ENCODE peak calls at places on chromosomes 3 and 15, in seven cellular contexts. One of them, this sample, is unnamed.
A peak's percentile ranks its signal among the peaks of the same experiment; 100 is the strongest.

GRCh38 chr3:73419179-73419803 is 205.4 kb downstream of the PDZRN3 start:
- DNase-seq in lower leg skin: no peak
- DNase-seq in brain microvascular endothelial cell: no peak
- DNase-seq in uterus: no peak
- DNase-seq in WTC11: peak; percentile 20
- DNase-seq in nephron progenitor cell: no peak
- DNase-seq in glutamatergic neuron: no peak
- DNase-seq in this sample: no peak

GRCh38 chr3:174330303-174330702 is 528.8 kb upstream of the NAALADL2 start:
- DNase-seq in lower leg skin: no peak
- DNase-seq in brain microvascular endothelial cell: peak; percentile 86
- DNase-seq in uterus: no peak
- DNase-seq in WTC11: no peak
- DNase-seq in nephron progenitor cell: no peak
- DNase-seq in glutamatergic neuron: no peak
- DNase-seq in this sample: no peak

GRCh38 chr3:1037631-1038030 is 55.2 kb upstream of the CNTN6 start:
- DNase-seq in lower leg skin: no peak
- DNase-seq in brain microvascular endothelial cell: peak; percentile 1
- DNase-seq in uterus: no peak
- DNase-seq in WTC11: no peak
- DNase-seq in nephron progenitor cell: no peak
- DNase-seq in glutamatergic neuron: no peak
- DNase-seq in this sample: no peak

GRCh38 chr3:126031981-126032471 is 51.9 kb downstream of the SLC41A3 start:
- DNase-seq in lower leg skin: peak; percentile 63
- DNase-seq in brain microvascular endothelial cell: no peak
- DNase-seq in uterus: peak; percentile 11
- DNase-seq in WTC11: no peak
- DNase-seq in nephron progenitor cell: no peak
- DNase-seq in glutamatergic neuron: no peak
- DNase-seq in this sample: no peak

GRCh38 chr15:38818156-38818745 is 253.6 kb upstream of the RASGRP1 start:
- DNase-seq in lower leg skin: no peak
- DNase-seq in brain microvascular endothelial cell: no peak
- DNase-seq in uterus: no peak
- DNase-seq in WTC11: no peak
- DNase-seq in nephron progenitor cell: no peak
- DNase-seq in glutamatergic neuron: no peak
- DNase-seq in this sample: no peak

GRCh38 chr3:150545419-150546225 is 674 bp downstream of the SERP1 start:
- DNase-seq in lower leg skin: peak; percentile 91
- DNase-seq in brain microvascular endothelial cell: no peak
- DNase-seq in uterus: peak; percentile 40
- DNase-seq in WTC11: no peak
- DNase-seq in nephron progenitor cell: no peak
- DNase-seq in glutamatergic neuron: peak; percentile 67
- DNase-seq in this sample: peak; percentile 60

GRCh38 chr15:100383302-100384107 is 41.7 kb upstream of the ADAMTS17 start:
- DNase-seq in lower leg skin: no peak
- DNase-seq in brain microvascular endothelial cell: peak; percentile 9
- DNase-seq in uterus: no peak
- DNase-seq in WTC11: peak; percentile 40
- DNase-seq in nephron progenitor cell: no peak
- DNase-seq in glutamatergic neuron: no peak
- DNase-seq in this sample: no peak

GRCh38 chr3:48563382-48563918 is at the start of gene UCN2:
- DNase-seq in lower leg skin: no peak
- DNase-seq in brain microvascular endothelial cell: peak; percentile 49
- DNase-seq in uterus: no peak
- DNase-seq in WTC11: no peak
- DNase-seq in nephron progenitor cell: no peak
- DNase-seq in glutamatergic neuron: peak; percentile 50
- DNase-seq in this sample: no peak

GRCh38 chr15:51494411-51495314 is 127.9 kb downstream of the DMXL2 start:
- DNase-seq in lower leg skin: no peak
- DNase-seq in brain microvascular endothelial cell: peak; percentile 60
- DNase-seq in uterus: no peak
- DNase-seq in WTC11: no peak
- DNase-seq in nephron progenitor cell: no peak
- DNase-seq in glutamatergic neuron: no peak
- DNase-seq in this sample: no peak

GRCh38 chr15:55766676-55767075 is 23.7 kb upstream of the PRTG start:
- DNase-seq in lower leg skin: no peak
- DNase-seq in brain microvascular endothelial cell: no peak
- DNase-seq in uterus: no peak
- DNase-seq in WTC11: no peak
- DNase-seq in nephron progenitor cell: no peak
- DNase-seq in glutamatergic neuron: no peak
- DNase-seq in this sample: no peak

GRCh38 chr3:146160964-146161724 is at the start of gene PLOD2:
- DNase-seq in lower leg skin: peak; percentile 91
- DNase-seq in brain microvascular endothelial cell: peak; percentile 85
- DNase-seq in uterus: peak; percentile 77
- DNase-seq in WTC11: peak; percentile 74
- DNase-seq in nephron progenitor cell: peak; percentile 80
- DNase-seq in glutamatergic neuron: peak; percentile 84
- DNase-seq in this sample: peak; percentile 92

GRCh38 chr15:53862371-53862770 is 102.9 kb upstream of the WDR72 start:
- DNase-seq in lower leg skin: no peak
- DNase-seq in brain microvascular endothelial cell: no peak
- DNase-seq in uterus: no peak
- DNase-seq in WTC11: no peak
- DNase-seq in nephron progenitor cell: no peak
- DNase-seq in glutamatergic neuron: no peak
- DNase-seq in this sample: no peak

GRCh38 chr15:101675796-101676582 is 23.8 kb upstream of the TM2D3 start:
- DNase-seq in lower leg skin: no peak
- DNase-seq in brain microvascular endothelial cell: peak; percentile 85
- DNase-seq in uterus: no peak
- DNase-seq in WTC11: no peak
- DNase-seq in nephron progenitor cell: no peak
- DNase-seq in glutamatergic neuron: no peak
- DNase-seq in this sample: no peak

GRCh38 chr3:46215810-46216414 is 7.8 kb upstream of the CCR1 start:
- DNase-seq in lower leg skin: no peak
- DNase-seq in brain microvascular endothelial cell: peak; percentile 4
- DNase-seq in uterus: no peak
- DNase-seq in WTC11: no peak
- DNase-seq in nephron progenitor cell: no peak
- DNase-seq in glutamatergic neuron: no peak
- DNase-seq in this sample: peak; percentile 56

DNA sequence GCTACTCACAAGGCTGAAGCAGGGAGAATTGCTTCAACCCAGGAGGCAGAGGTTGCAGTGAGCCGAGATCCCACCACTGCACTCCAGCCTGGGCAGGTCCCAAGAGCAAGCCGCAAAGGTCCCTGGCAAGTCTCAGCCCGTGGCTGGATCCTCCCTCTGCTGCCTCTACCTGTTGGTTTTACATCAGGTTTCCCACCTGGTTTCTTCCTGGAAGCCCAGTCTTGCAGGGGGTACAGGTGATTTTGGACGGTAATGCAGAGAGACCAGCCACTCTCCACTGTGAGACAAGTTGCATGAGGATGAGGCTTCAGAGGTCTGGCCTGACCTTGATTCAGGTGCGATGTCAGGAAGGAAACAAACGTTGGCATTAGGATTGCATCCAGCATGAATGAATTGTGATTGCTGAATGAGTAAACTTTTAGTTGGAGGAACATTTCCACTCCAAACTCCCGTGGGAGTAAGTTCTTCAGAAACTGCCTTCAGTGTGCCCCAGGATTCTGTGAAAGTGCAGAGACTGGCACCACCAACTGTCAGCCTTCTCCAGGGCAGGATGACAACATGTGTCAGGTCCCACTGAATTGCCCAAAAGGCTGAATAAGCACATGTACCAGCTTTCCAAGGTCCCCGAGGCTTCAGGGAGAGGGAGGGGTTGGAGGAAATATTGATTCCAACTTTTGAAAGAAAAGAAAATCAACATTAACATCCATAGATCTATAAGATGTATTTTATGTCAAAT is 189.4 kb downstream of the TJP1 start:
- DNase-seq in lower leg skin: no peak
- DNase-seq in brain microvascular endothelial cell: no peak
- DNase-seq in uterus: no peak
- DNase-seq in WTC11: no peak
- DNase-seq in nephron progenitor cell: no peak
- DNase-seq in glutamatergic neuron: no peak
- DNase-seq in this sample: no peak
- TF ChIP-seq CTCF in lower leg skin: no peak
- TF ChIP-seq CTCF in brain microvascular endothelial cell: no peak
- TF ChIP-seq CTCF in uterus: no peak
- TF ChIP-seq CTCF in WTC11: no peak
- TF ChIP-seq CTCF in nephron progenitor cell: no peak
- TF ChIP-seq CTCF in glutamatergic neuron: no peak
- TF ChIP-seq CTCF in this sample: no peak

GRCh38 chr15:25716414-25717102 is 146.6 kb downstream of the ATP10A start:
- DNase-seq in lower leg skin: peak; percentile 77
- DNase-seq in brain microvascular endothelial cell: no peak
- DNase-seq in uterus: no peak
- DNase-seq in WTC11: no peak
- DNase-seq in nephron progenitor cell: no peak
- DNase-seq in glutamatergic neuron: no peak
- DNase-seq in this sample: no peak

GRCh38 chr15:25717861-25718504 is 145.1 kb downstream of the ATP10A start:
- DNase-seq in lower leg skin: peak; percentile 81
- DNase-seq in brain microvascular endothelial cell: no peak
- DNase-seq in uterus: no peak
- DNase-seq in WTC11: no peak
- DNase-seq in nephron progenitor cell: no peak
- DNase-seq in glutamatergic neuron: no peak
- DNase-seq in this sample: no peak

GRCh38 chr15:25717116-25717755 is 145.9 kb downstream of the ATP10A start:
- DNase-seq in lower leg skin: peak; percentile 50
- DNase-seq in brain microvascular endothelial cell: peak; percentile 10
- DNase-seq in uterus: no peak
- DNase-seq in WTC11: no peak
- DNase-seq in nephron progenitor cell: no peak
- DNase-seq in glutamatergic neuron: no peak
- DNase-seq in this sample: no peak

GRCh38 chr15:25718597-25718996 is 144.5 kb downstream of the ATP10A start:
- DNase-seq in lower leg skin: peak; percentile 73
- DNase-seq in brain microvascular endothelial cell: no peak
- DNase-seq in uterus: no peak
- DNase-seq in WTC11: no peak
- DNase-seq in nephron progenitor cell: no peak
- DNase-seq in glutamatergic neuron: no peak
- DNase-seq in this sample: no peak

DNA sequence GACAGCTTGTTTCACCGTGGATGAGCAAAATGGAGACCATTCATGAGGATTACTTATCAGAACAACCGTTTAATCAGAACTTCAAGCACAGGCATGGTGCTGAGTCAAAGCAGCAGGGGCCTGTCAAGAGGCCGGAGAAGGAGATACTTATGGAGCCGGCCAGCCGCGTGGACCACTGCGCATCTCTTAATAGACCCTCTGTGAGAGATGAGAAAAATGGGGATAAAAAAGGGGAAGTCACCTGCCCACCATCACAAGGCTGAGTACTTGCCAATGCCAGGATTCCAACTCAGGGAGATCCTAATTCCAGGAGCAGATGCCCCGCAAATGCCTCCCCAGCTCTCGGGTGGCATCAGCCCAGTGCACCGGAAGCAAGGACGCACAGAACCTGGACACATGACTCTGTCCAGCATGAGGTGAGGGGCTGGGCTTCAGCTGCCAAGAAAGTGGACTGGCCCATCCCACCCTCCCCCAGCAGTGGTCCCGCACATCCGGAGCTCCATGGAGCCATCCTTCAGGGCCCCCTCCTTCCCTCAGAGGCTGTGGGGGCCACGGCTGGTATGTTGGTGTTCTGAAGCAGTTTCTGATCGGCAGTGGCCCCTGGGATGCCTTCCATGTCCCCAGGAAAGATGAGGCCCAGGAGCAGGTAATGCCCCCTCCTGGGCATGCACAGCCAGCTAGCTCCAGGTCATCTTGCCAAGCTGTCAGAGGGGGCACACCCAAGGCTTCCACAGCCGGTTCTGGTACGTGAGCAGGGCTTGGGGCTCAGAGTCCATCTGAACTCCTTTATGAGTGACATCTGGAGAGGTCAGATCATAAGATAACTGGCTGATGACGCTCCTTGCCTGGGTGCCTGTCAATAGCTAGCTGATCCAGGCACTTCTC is 143.8 kb downstream of the ATP10A start:
- DNase-seq in lower leg skin: peak; percentile 76
- DNase-seq in brain microvascular endothelial cell: no peak
- DNase-seq in uterus: no peak
- DNase-seq in WTC11: no peak
- DNase-seq in nephron progenitor cell: no peak
- DNase-seq in glutamatergic neuron: no peak
- DNase-seq in this sample: no peak
- TF ChIP-seq CTCF in lower leg skin: no peak
- TF ChIP-seq CTCF in brain microvascular endothelial cell: no peak
- TF ChIP-seq CTCF in uterus: no peak
- TF ChIP-seq CTCF in WTC11: no peak
- TF ChIP-seq CTCF in nephron progenitor cell: no peak
- TF ChIP-seq CTCF in glutamatergic neuron: no peak
- TF ChIP-seq CTCF in this sample: no peak

GRCh38 chr3:149368201-149368849 is 9.1 kb downstream of the TM4SF1 start:
- DNase-seq in lower leg skin: no peak
- DNase-seq in brain microvascular endothelial cell: no peak
- DNase-seq in uterus: no peak
- DNase-seq in WTC11: no peak
- DNase-seq in nephron progenitor cell: no peak
- DNase-seq in glutamatergic neuron: no peak
- DNase-seq in this sample: no peak
- TF ChIP-seq CTCF in lower leg skin: no peak
- TF ChIP-seq CTCF in brain microvascular endothelial cell: peak; percentile 24
- TF ChIP-seq CTCF in uterus: no peak
- TF ChIP-seq CTCF in WTC11: no peak
- TF ChIP-seq CTCF in nephron progenitor cell: no peak
- TF ChIP-seq CTCF in glutamatergic neuron: no peak
- TF ChIP-seq CTCF in this sample: no peak

DNA sequence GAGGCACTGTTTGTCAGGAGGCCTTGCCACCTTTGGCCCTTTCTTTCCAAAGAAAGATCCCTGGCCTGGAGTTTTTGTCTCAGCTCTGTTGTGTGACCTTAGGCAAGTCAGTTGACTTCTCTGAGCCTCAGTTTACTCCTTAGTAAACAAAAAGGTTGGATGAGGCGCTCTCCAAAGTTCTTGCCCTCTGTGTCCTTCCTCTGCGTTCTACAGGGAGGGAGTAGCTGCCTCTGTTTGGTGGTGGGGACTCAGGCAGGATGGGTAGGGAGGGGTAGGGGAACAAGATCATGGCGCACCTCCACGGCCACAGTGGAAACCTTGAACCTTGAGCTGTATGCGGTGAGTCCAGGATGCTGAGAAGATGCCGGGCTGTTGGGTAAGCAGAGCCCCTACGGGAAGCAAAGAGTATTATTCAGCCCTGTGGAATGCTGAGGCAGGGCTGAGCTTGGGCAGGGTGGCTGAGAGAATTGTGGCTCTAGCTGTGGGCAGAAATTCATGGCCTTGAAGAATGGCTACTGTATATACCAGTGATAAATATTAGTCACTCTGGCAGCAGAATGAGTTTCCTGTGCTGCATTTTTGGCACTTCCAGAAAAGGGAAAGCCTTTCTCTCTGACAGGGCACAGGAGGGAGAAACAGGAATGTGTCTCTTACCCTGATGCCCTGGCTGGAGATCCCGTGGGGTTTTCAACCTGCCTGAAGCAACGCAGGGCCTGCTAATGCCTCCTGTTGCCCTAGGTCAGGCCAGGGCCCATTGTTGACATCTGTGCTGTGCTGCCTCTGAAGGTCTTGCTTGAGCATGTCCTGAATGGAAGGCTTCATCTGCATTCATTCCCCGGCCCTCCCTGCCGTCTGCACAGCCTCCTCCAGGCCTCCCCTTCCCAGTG is 39.9 kb downstream of the SMAD3 start:
- DNase-seq in lower leg skin: no peak
- DNase-seq in brain microvascular endothelial cell: peak; percentile 94
- DNase-seq in uterus: peak; percentile 69
- DNase-seq in WTC11: no peak
- DNase-seq in nephron progenitor cell: no peak
- DNase-seq in glutamatergic neuron: peak; percentile 43
- DNase-seq in this sample: no peak
- TF ChIP-seq CTCF in lower leg skin: no peak
- TF ChIP-seq CTCF in brain microvascular endothelial cell: peak; percentile 33
- TF ChIP-seq CTCF in uterus: peak; percentile 21
- TF ChIP-seq CTCF in WTC11: no peak
- TF ChIP-seq CTCF in nephron progenitor cell: no peak
- TF ChIP-seq CTCF in glutamatergic neuron: no peak
- TF ChIP-seq CTCF in this sample: no peak